ENCODE peak calls at places on chromosomes 13 and 19, in six cellular contexts. T, Z, N, E, D and H are unnamed samples. For H3K27me3, the result is how much of the 10 kb centered on the place peaks cover.

GRCh38 chr19:29528350-29528945 is 2.7 kb downstream of the VSTM2B start:
- DNase-seq in D (peak), Z (peak), E (peak), T (peak), N (peak), H (peak)

GRCh38 chr13:44422755-44423643 is 49.4 kb downstream of the SERP2 start:
- DNase-seq in D (no peak), Z (no peak), E (no peak), T (no peak), N (peak), H (no peak)

GRCh38 chr13:25286308-25286968 is 850 bp downstream of the MTMR6 start:
- DNase-seq in D (no peak), T (no peak), E (no peak), Z (no peak), N (peak), H (peak)

GRCh38 chr13:60242231-60242630 is 78.5 kb upstream of the DIAPH3 start:
- DNase-seq in E (no peak), T (no peak), D (no peak), Z (no peak), N (no peak), H (no peak)

GRCh38 chr13:21022056-21022693 is 39.2 kb downstream of the LATS2 start:
- DNase-seq in T (no peak), N (no peak), D (no peak), Z (no peak), E (no peak), H (no peak)

GRCh38 chr13:101139076-101139475 is 277.2 kb downstream of the NALCN start:
- DNase-seq in Z (no peak), T (no peak), N (no peak), D (no peak), E (no peak), H (no peak)

GRCh38 chr13:100497394-100497793 is 91.2 kb downstream of the GGACT start:
- DNase-seq in N (peak), T (no peak), D (no peak), E (no peak), Z (no peak), H (no peak)

GRCh38 chr13:75705395-75705794 is 69.3 kb downstream of the LMO7 start:
- DNase-seq in T (no peak), Z (no peak), N (no peak), D (no peak), E (no peak), H (peak)

GRCh38 chr19:798415-799075 is 1.3 kb downstream of the PTBP1 start:
- DNase-seq in Z (no peak), E (no peak), T (no peak), D (no peak), N (peak), H (peak)

GRCh38 chr13:89514534-89515312 is 1832.8 kb upstream of the MIR17HG start:
- DNase-seq in Z (no peak), D (no peak), E (peak), N (peak), T (no peak), H (no peak)

GRCh38 chr19:16591803-16592556 is 19.8 kb upstream of the SLC35E1 start:
- DNase-seq in T (no peak), N (no peak), E (no peak), D (no peak), Z (no peak), H (peak)

GRCh38 chr13:75637101-75637774 is 1.1 kb downstream of the LMO7 start:
- DNase-seq in T (no peak), Z (no peak), E (no peak), N (peak), D (no peak), H (peak)

GRCh38 chr19:3987619-3988371 is 2.5 kb upstream of the EEF2 start:
- DNase-seq in E (peak), T (peak), N (peak), D (peak), Z (peak), H (peak)
- H3K4me3 ChIP-seq in E (peak), T (peak), N (peak), D (no peak), Z (peak), H (peak)

GRCh38 chr19:18636183-18636968 is 452 bp upstream of the KLHL26 start:
- DNase-seq in E (peak), Z (peak), N (peak), T (peak), D (peak), H (peak)

GRCh38 chr19:18634612-18635290 is 2.1 kb upstream of the KLHL26 start:
- DNase-seq in D (no peak), N (no peak), Z (no peak), T (no peak), E (no peak), H (peak)

GRCh38 chr19:18635831-18636182 is 1.0 kb upstream of the KLHL26 start:
- DNase-seq in T (no peak), D (no peak), N (no peak), Z (no peak), E (no peak), H (peak)

GRCh38 chr19:18636969-18637629 is at the start of gene KLHL26:
- DNase-seq in T (no peak), E (no peak), N (no peak), D (no peak), Z (no peak), H (peak)

GRCh38 chr19:18633321-18633720 is 3.5 kb upstream of the KLHL26 start:
- DNase-seq in E (no peak), N (no peak), D (no peak), T (no peak), Z (no peak), H (peak)
- TF ChIP-seq CTCF in E (no peak), N (no peak), D (no peak), T (no peak), Z (no peak), H (no peak)

DNA sequence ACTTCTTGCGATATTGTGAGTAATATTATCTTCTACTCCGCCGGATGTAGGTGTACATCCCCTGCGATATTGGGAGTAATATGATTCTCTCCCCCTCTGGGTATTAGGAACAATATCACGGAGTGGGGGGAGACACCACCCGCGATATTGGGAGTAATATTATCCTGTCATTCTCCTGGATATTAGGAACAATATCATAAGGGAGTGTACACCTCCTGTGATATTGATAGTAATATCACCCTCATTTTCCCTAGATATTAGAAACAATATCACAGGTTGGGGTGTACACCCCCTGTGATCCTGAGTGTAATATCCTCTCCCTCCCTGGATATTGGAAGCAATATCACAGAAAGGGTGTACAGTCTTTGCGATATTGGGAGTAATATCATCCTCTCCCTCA is 64.3 kb upstream of the CEACAM21 start:
- DNase-seq in E (no peak), N (no peak), D (no peak), T (no peak), Z (no peak), H (no peak)
- H3K27me3 ChIP-seq in E (under half), N (half or more), D (under half), T (half or more), Z (under half), H (under half)

GRCh38 chr19:46603195-46603637 is 2.1 kb downstream of the CALM3 start:
- DNase-seq in E (no peak), T (no peak), N (peak), D (peak), Z (no peak), H (peak)
- H3K4me3 ChIP-seq in E (peak), T (peak), N (peak), D (peak), Z (peak), H (peak)

GRCh38 chr19:8835877-8836276 is 3.7 kb downstream of the MBD3L1 start:
- DNase-seq in T (no peak), E (no peak), Z (no peak), N (no peak), D (no peak), H (no peak)

GRCh38 chr19:8835446-8835845 is 3.3 kb downstream of the MBD3L1 start:
- DNase-seq in Z (no peak), N (no peak), E (no peak), T (no peak), D (no peak), H (no peak)

GRCh38 chr19:8831832-8832131 is 322 bp downstream of the ZNF558 start:
- DNase-seq in T (no peak), Z (no peak), D (no peak), N (no peak), E (no peak), H (no peak)

GRCh38 chr19:8831373-8831772 is 731 bp downstream of the ZNF558 start:
- DNase-seq in T (no peak), Z (no peak), E (no peak), N (no peak), D (no peak), H (no peak)

DNA sequence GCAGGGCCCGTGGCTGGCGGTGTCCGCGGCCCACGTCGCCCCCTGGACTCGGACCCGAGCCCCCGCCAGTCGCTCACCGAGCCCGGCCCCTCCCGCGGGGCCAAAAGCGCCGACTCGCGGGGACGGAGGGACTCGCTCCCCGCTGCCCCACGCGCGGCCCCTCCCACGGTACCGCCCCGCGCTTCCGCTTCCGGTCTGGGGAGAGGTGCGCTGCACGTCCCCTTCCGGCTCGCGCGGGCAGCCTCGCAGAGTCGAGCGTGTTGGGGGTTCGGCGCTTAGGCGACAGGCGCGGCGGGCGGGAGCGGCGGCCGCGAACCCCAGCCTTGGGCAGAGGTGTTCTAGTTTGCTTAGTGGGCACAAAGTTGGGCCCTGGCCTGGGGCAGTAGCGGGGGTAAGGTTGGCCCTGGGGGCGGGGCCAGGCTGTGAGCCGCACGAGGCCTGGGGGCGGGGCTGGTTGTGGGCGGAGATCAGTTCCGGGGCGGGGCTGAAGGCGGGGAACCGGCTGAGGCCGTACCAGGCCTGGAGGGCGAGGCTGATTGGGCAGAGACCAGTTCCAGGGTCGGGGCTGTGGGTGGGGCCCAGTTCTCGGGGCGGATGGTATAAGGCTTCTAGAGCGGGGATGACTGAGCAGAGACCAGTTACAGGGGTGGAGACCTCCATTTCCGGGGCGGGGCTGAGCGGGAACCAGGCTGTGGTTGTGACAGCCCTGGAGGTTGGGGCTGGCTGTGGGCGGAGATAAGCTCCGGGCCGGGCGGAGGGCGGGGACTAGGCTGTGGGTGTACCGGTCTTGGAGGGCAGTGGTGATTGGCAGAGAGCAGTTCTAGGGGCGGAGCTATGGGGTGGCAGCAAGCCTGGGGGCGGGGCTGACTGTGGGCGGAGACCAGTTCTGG is at the start of the genes MBD3L1 and ZNF558:
- DNase-seq in N (peak), E (peak), D (peak), Z (peak), T (peak), H (peak)
- TF ChIP-seq CTCF in N (no peak), E (peak), D (no peak), Z (peak), T (peak), H (peak)

GRCh38 chr19:7861619-7862412 is 12.4 kb downstream of the PRR36 start:
- DNase-seq in D (no peak), E (no peak), T (no peak), Z (peak), N (peak), H (peak)

GRCh38 chr19:7862413-7862951 is 11.7 kb downstream of the PRR36 start:
- DNase-seq in T (peak), E (no peak), Z (peak), N (peak), D (no peak), H (peak)

GRCh38 chr19:7863971-7864718 is 10.0 kb downstream of the PRR36 start:
- DNase-seq in Z (peak), E (no peak), N (no peak), D (no peak), T (no peak), H (peak)

GRCh38 chr19:7864719-7865074 is 9.5 kb downstream of the PRR36 start:
- DNase-seq in E (no peak), N (no peak), D (no peak), T (no peak), Z (no peak), H (peak)

GRCh38 chr19:7863157-7863970 is 10.8 kb downstream of the PRR36 start:
- DNase-seq in Z (peak), E (no peak), N (peak), T (no peak), D (no peak), H (peak)
- H3K27me3 ChIP-seq in Z (under half), E (under half), N (half or more), T (half or more), D (under half), H (under half)